ENCODE peak calls at places on chromosomes 2 and 18, in eight cellular contexts. L is body of pancreas, E is left lung, C is uterus, S is GM23248, W is esophagus squamous epithelium, J is endodermal cell, A is tibial artery. Y is an unnamed sample.

GRCh38 chr2:30250421-30250820 is 19.1 kb downstream of the LBH start:
- DNase-seq in L (no peak), E (no peak), C (peak; percentile 8), S (no peak), W (no peak), J (no peak), A (no peak), Y (no peak)

GRCh38 chr2:161580021-161580420 is 44.2 kb upstream of the SLC4A10 start:
- DNase-seq in L (no peak), E (peak; percentile 54), C (no peak), S (no peak), W (no peak), J (no peak), A (no peak), Y (no peak)

GRCh38 chr2:147628971-147629421 is 215.8 kb upstream of the ACVR2A start:
- DNase-seq in L (no peak), E (no peak), C (no peak), S (peak; percentile 38), W (no peak), J (no peak), A (no peak), Y (no peak)

GRCh38 chr2:45909677-45910191 is 258.3 kb downstream of the PRKCE start:
- DNase-seq in L (peak; percentile 78), E (no peak), C (no peak), S (peak; percentile 30), W (no peak), J (no peak), A (no peak), Y (no peak)

GRCh38 chr2:26609133-26609532 is 32.0 kb downstream of the CIB4 start:
- DNase-seq in L (no peak), E (no peak), C (no peak), S (no peak), W (no peak), J (no peak), A (peak; percentile 34), Y (peak; percentile 22)

GRCh38 chr18:13625843-13626543 is 100.4 kb downstream of the FAM210A start:
- DNase-seq in L (no peak), E (no peak), C (no peak), S (no peak), W (no peak), J (no peak), A (no peak), Y (no peak)

GRCh38 chr2:188675391-188676011 is 298.7 kb upstream of the COL3A1 start:
- DNase-seq in L (no peak), E (no peak), C (no peak), S (peak; percentile 69), W (no peak), J (no peak), A (no peak), Y (no peak)

GRCh38 chr18:34493566-34494358 is 216.3 kb upstream of the DTNA start:
- DNase-seq in L (peak; percentile 62), E (peak; percentile 73), C (no peak), S (peak; percentile 71), W (no peak), J (peak; percentile 81), A (peak; percentile 61), Y (no peak)

GRCh38 chr2:11343626-11344341 is 652 bp downstream of the ROCK2 start:
- DNase-seq in L (peak; percentile 41), E (peak; percentile 90), C (peak; percentile 43), S (peak; percentile 55), W (no peak), J (peak; percentile 84), A (peak; percentile 79), Y (peak; percentile 67)

GRCh38 chr2:142973822-142974207 is 96.4 kb downstream of the KYNU start:
- DNase-seq in L (no peak), E (no peak), C (no peak), S (no peak), W (no peak), J (no peak), A (no peak), Y (no peak)

GRCh38 chr2:75607988-75608683 is 38.4 kb upstream of the MRPL19 start:
- DNase-seq in L (no peak), E (no peak), C (no peak), S (peak; percentile 40), W (no peak), J (no peak), A (no peak), Y (peak; percentile 20)

GRCh38 chr2:155100261-155100660 is 401.8 kb downstream of the KCNJ3 start:
- DNase-seq in L (no peak), E (peak; percentile 3), C (no peak), S (no peak), W (no peak), J (peak; percentile 60), A (no peak), Y (no peak)

GRCh38 chr2:53753036-53753435 is 14.6 kb upstream of the CHAC2 start:
- DNase-seq in L (no peak), E (no peak), C (no peak), S (no peak), W (no peak), J (no peak), A (no peak), Y (no peak)

GRCh38 chr2:53752385-53752784 is 15.2 kb upstream of the CHAC2 start:
- DNase-seq in L (no peak), E (no peak), C (no peak), S (no peak), W (no peak), J (no peak), A (no peak), Y (no peak)

GRCh38 chr2:53750369-53750768 is 17.2 kb upstream of the CHAC2 start:
- DNase-seq in L (no peak), E (no peak), C (no peak), S (no peak), W (no peak), J (no peak), A (no peak), Y (no peak)

GRCh38 chr2:53755022-53755630 is 12.5 kb upstream of the CHAC2 start:
- DNase-seq in L (no peak), E (no peak), C (no peak), S (peak; percentile 79), W (no peak), J (no peak), A (no peak), Y (no peak)

DNA sequence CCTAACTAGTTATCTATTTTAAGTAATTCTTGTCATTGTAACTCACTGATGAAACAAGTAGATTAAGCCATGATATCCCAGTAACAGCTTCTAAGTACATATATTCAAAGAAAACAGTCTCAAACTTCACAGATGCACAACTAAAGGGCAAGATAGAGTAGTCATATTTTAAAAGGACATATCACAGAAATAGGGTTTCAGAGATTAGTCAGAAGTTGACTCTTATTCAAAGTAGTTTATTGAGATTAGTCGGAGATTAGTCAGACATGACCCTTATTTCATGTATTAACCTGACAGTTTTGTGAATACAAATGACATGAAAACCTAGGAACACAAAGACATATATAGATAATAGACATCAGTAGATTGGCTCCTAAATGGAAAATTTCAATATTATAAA is 15.9 kb upstream of the CHAC2 start:
- DNase-seq in L (no peak), E (no peak), C (no peak), S (peak; percentile 72), W (no peak), J (no peak), A (no peak), Y (no peak)
- H3K27ac ChIP-seq in L (no peak overlapping the region), E (no peak overlapping the region), C (no peak overlapping the region), S (peak overlapping the region; percentile 22), W (no peak overlapping the region), J (no peak overlapping the region), A (no peak overlapping the region), Y (no peak overlapping the region)

GRCh38 chr2:167335627-167336026 is 447.3 kb downstream of the XIRP2 start:
- DNase-seq in L (no peak), E (no peak), C (no peak), S (no peak), W (no peak), J (no peak), A (no peak), Y (no peak)

GRCh38 chr2:167336213-167336612 is 447.9 kb downstream of the XIRP2 start:
- DNase-seq in L (no peak), E (no peak), C (no peak), S (no peak), W (no peak), J (no peak), A (no peak), Y (no peak)

GRCh38 chr2:167333245-167333644 is 445.0 kb downstream of the XIRP2 start:
- DNase-seq in L (no peak), E (no peak), C (no peak), S (peak; percentile 0), W (no peak), J (peak; percentile 58), A (no peak), Y (no peak)

GRCh38 chr2:167332358-167332757 is 444.1 kb downstream of the XIRP2 start:
- DNase-seq in L (no peak), E (no peak), C (no peak), S (no peak), W (no peak), J (peak; percentile 49), A (no peak), Y (no peak)

DNA sequence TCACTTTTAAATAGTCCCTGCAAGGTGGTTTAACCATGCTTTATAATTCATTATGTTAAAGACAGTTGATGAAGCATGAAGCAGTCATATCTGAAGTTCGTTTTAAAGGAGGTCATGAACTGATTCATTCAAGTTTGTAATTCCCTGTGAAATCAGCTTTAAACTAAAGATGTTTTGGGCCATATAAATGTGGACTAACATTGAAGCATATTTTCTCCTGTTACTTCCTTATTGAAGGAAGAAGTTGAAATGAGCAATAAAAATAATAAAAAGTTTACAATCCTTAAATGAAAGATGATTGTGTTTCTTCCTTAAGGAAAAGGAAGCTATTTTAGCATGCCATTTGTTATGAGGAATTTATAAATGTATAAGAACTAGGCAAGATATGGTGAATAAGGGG is 446.1 kb downstream of the XIRP2 start:
- DNase-seq in L (no peak), E (no peak), C (no peak), S (no peak), W (no peak), J (no peak), A (no peak), Y (no peak)
- H3K4me3 ChIP-seq in L (no peak overlapping the region), E (no peak overlapping the region), C (no peak overlapping the region), S (no peak overlapping the region), W (no peak overlapping the region), J (no peak overlapping the region), A (no peak overlapping the region), Y (no peak overlapping the region)

DNA sequence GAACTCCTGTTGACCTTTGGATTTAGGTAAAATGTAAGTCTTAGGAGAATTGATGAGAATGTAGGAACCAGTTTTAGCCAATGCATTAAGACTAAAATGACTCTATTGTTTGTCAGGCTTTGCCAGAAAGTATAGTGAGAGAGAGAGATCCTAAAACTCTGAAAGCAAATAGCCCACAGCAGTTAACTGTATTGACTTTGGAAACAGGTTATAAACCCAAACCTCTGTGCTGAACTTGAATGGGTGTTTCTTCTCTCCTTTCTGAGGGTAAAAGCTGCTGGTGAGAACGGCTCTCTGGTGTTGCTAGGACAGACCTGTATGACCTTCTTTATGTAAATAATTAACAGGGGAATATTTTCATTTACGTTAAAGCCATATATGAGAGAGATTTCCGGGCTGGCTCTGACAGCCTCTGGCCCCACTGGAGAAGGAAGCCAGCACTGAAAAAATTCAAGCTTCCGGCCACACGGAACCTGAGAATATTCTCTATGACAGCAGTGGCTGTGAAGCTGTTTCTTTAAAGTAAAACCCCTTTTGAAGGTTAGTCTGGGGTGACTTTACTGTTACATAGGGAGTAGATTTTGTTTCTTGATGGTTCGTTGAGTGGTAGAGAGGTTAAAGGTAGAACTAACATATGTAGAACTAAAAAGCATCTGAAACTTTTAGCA is 123.7 kb downstream of the SPTBN1 start:
- DNase-seq in L (peak; percentile 31), E (no peak), C (no peak), S (no peak), W (no peak), J (no peak), A (no peak), Y (no peak)
- H3K4me1 ChIP-seq in L (peaks cover 85% of the 10 kb centered on the region), E (peaks cover 33% of the 10 kb centered on the region), C (no peaks in the 10 kb centered on the region), S (peaks cover 11% of the 10 kb centered on the region), W (peaks cover 64% of the 10 kb centered on the region), J (peaks cover 7% of the 10 kb centered on the region), A (peaks cover 41% of the 10 kb centered on the region), Y (no peaks in the 10 kb centered on the region)

GRCh38 chr2:235566931-235567495 is 73.2 kb downstream of the AGAP1 start:
- DNase-seq in L (no peak), E (no peak), C (no peak), S (no peak), W (no peak), J (no peak), A (no peak), Y (no peak)
- H3K27ac ChIP-seq in L (no peak overlapping the region), E (no peak overlapping the region), C (no peak overlapping the region), S (no peak overlapping the region), W (no peak overlapping the region), J (no peak overlapping the region), A (no peak overlapping the region), Y (no peak overlapping the region)